ENCODE peak calls at places on chromosomes 3 and 15, in seven cellular contexts. L is tibial nerve, K is breast epithelium, I is body of pancreas, T is sigmoid colon, C is A549, V is Peyer's patch. Z is an unnamed sample.

GRCh38 chr3:85796140-85796539 is 837.4 kb downstream of the CADM2 start:
- DNase-seq in L (no peak), K (no peak), I (no peak), T (no peak), C (no peak), V (no peak), Z (no peak)

GRCh38 chr3:125437631-125438435 is 62.7 kb upstream of the ZNF148 start:
- DNase-seq in L (peak; percentile 51), K (peak; percentile 56), I (peak; percentile 52), T (peak; percentile 71), C (peak; percentile 22), V (peak; percentile 65), Z (no peak)

GRCh38 chr3:101720851-101721649 is 3.4 kb upstream of the CEP97 start:
- DNase-seq in L (no peak), K (no peak), I (no peak), T (no peak), C (no peak), V (no peak), Z (no peak)

GRCh38 chr15:43465105-43465504 is 27.9 kb downstream of the TP53BP1 start:
- DNase-seq in L (no peak), K (no peak), I (no peak), T (no peak), C (no peak), V (no peak), Z (no peak)

GRCh38 chr3:66038384-66038725 is 363 bp downstream of the MAGI1 start:
- DNase-seq in L (no peak), K (no peak), I (no peak), T (no peak), C (no peak), V (peak; percentile 89), Z (no peak)

GRCh38 chr3:113620091-113620490 is 76.4 kb downstream of the USF3 start:
- DNase-seq in L (no peak), K (no peak), I (no peak), T (no peak), C (no peak), V (no peak), Z (no peak)

GRCh38 chr3:46595819-46596218 is 16.5 kb upstream of the FAM240A start:
- DNase-seq in L (no peak), K (no peak), I (no peak), T (no peak), C (no peak), V (no peak), Z (no peak)

GRCh38 chr3:48157950-48158376 is 30.3 kb downstream of the CDC25A start:
- DNase-seq in L (peak; percentile 37), K (no peak), I (peak; percentile 55), T (peak; percentile 80), C (peak; percentile 58), V (peak; percentile 59), Z (no peak)

GRCh38 chr15:56887782-56888127 is 30.7 kb upstream of the TCF12 start:
- DNase-seq in L (no peak), K (no peak), I (no peak), T (no peak), C (no peak), V (no peak), Z (no peak)

GRCh38 chr3:134337511-134338200 is 36.6 kb downstream of the AMOTL2 start:
- DNase-seq in L (no peak), K (peak; percentile 3), I (no peak), T (no peak), C (no peak), V (no peak), Z (no peak)

GRCh38 chr3:156787926-156788663 is 38.1 kb upstream of the LEKR1 start:
- DNase-seq in L (no peak), K (no peak), I (no peak), T (no peak), C (peak; percentile 76), V (no peak), Z (no peak)
- TF ChIP-seq POLR2A in L (no peak), K (no peak), I (no peak), T (no peak), C (no peak), V (no peak), Z (no peak)

DNA sequence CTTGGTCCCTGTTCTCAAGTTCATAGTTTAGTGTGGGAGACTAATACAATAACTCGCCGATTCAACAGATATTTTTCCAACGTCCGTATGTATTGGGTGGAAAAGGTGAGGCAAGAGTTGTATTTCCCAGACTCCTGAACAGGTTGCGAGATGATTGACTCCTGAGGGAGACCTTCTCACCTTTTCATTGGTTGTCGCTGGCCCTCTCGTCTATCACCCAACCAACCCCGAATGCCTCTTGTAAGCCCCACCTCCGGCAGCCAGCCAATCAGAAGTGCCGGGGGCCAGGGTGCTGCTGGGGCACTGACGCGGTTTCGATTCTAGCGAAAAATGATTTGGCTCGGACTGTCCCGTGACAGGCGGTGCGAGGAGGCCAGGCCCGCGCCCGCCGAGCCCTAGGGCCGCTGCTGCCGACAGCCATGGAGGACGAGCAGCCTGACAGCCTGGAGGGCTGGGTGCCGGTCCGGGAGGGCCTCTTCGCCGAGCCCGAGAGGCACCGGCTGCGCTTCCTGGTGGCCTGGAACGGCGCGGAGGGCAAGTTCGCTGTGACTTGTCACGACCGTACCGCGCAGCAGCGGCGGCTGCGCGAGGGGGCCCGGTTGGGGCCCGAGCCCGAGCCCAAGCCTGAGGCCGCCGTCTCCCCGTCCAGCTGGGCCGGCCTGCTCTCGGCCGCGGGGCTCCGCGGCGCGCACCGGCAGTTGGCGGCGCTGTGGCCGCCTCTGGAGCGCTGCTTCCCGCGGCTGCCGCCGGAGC is at the start of gene WHAMM:
- DNase-seq in L (peak; percentile 99), K (peak; percentile 99), I (peak; percentile 99), T (peak; percentile 100), C (peak; percentile 99), V (peak; percentile 98), Z (peak; percentile 99)
- TF ChIP-seq POLR2A in L (peak; percentile 91), K (peak; percentile 94), I (peak; percentile 98), T (peak; percentile 91), C (peak; percentile 93), V (peak; percentile 94), Z (peak; percentile 98)

GRCh38 chr3:120652896-120653545 is 29.0 kb downstream of the HGD start:
- DNase-seq in L (no peak), K (no peak), I (peak; percentile 30), T (no peak), C (no peak), V (no peak), Z (no peak)

GRCh38 chr3:120646771-120647449 is 35.1 kb downstream of the HGD start:
- DNase-seq in L (no peak), K (no peak), I (no peak), T (no peak), C (no peak), V (no peak), Z (no peak)

GRCh38 chr3:120652281-120652680 is 29.8 kb downstream of the HGD start:
- DNase-seq in L (no peak), K (no peak), I (no peak), T (no peak), C (no peak), V (no peak), Z (no peak)

GRCh38 chr3:120648290-120648689 is 33.7 kb downstream of the HGD start:
- DNase-seq in L (no peak), K (no peak), I (no peak), T (no peak), C (no peak), V (no peak), Z (no peak)

GRCh38 chr3:120649735-120650705 is 32.0 kb downstream of the HGD start:
- DNase-seq in L (no peak), K (no peak), I (no peak), T (no peak), C (no peak), V (no peak), Z (no peak)
- TF ChIP-seq POLR2A in L (no peak), K (no peak), I (no peak), T (no peak), C (no peak), V (no peak), Z (no peak)

DNA sequence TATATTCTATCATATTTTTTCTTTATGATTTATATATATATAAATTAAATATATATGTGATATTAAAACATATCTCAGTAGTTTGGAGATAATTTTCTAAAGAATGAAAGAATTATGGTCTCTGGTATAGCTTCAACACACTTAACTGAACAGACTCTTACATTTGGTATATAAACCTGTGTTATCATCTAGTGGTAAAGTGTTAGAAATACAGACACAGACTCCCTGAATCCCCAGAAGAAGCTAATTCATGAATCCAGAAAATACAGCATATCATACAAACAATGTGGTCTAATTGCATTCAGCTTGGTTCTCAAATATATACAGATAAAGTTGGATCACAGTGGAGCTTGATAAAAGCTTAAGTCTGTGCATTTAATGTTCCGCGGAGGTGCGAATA is 1100.4 kb downstream of the ROBO2 start:
- DNase-seq in L (no peak), K (no peak), I (no peak), T (no peak), C (no peak), V (no peak), Z (no peak)
- TF ChIP-seq POLR2A in L (no peak), K (no peak), I (no peak), T (no peak), C (no peak), V (no peak), Z (no peak)